ENCODE peak calls at places on chromosomes 13 and 19, in five cellular contexts. G is astrocyte, M is transverse colon, R is thoracic aorta, F is tibial artery. A is an unnamed sample. For H3K4me1, the result is how much of the 10 kb centered on the place peaks cover.

GRCh38 chr13:114068723-114069322 is 63.6 kb downstream of the RASA3 start:
- DNase-seq in M (peak), R (no peak), F (peak), G (peak), A (no peak)

GRCh38 chr19:6260912-6261636 is 18.7 kb downstream of the MLLT1 start:
- DNase-seq in R (no peak), M (no peak), F (no peak), G (no peak), A (no peak)

GRCh38 chr19:15161028-15161984 is 39.5 kb downstream of the NOTCH3 start:
- DNase-seq in G (no peak), R (no peak), F (peak), M (no peak), A (no peak)

GRCh38 chr19:45716314-45717130 is 14.2 kb downstream of the FBXO46 start:
- DNase-seq in F (no peak), R (no peak), M (peak), G (no peak), A (no peak)

GRCh38 chr13:107250626-107251025 is 682.7 kb upstream of the ARGLU1 start:
- DNase-seq in M (no peak), F (no peak), R (no peak), G (no peak), A (no peak)

GRCh38 chr19:38524994-38525634 is 91.6 kb downstream of the RYR1 start:
- DNase-seq in R (no peak), G (no peak), M (no peak), F (no peak), A (no peak)

GRCh38 chr19:54415208-54415900 is at the start of gene TTYH1:
- DNase-seq in M (no peak), F (no peak), R (no peak), G (no peak), A (no peak)

GRCh38 chr19:50489461-50490011 is 12.9 kb upstream of the GARIN5A start:
- DNase-seq in F (no peak), R (no peak), G (no peak), M (no peak), A (no peak)

GRCh38 chr19:46428278-46429141 is at the start of gene PNMA8C:
- DNase-seq in G (peak), F (peak), R (peak), M (peak), A (peak)

GRCh38 chr19:38362076-38362945 is 12.1 kb upstream of the PSMD8 start:
- DNase-seq in G (peak), M (peak), R (no peak), F (peak), A (peak)

GRCh38 chr13:33349996-33350826 is 64.7 kb upstream of the STARD13 start:
- DNase-seq in R (no peak), G (peak), M (peak), F (peak), A (peak)

GRCh38 chr19:45451181-45451849 is 16.5 kb upstream of the FOSB start:
- DNase-seq in R (no peak), G (peak), M (peak), F (peak), A (no peak)

GRCh38 chr19:56720281-56720680 is 48.7 kb upstream of the ZNF835 start:
- DNase-seq in G (no peak), M (no peak), R (no peak), F (no peak), A (no peak)

GRCh38 chr13:95319551-95320274 is 18.5 kb upstream of the ABCC4 start:
- DNase-seq in F (no peak), R (no peak), G (no peak), M (no peak), A (no peak)

GRCh38 chr13:97403893-97404683 is 29.9 kb upstream of the RAP2A start:
- DNase-seq in M (no peak), F (no peak), R (no peak), G (no peak), A (no peak)

GRCh38 chr19:17873661-17874422 is 2.1 kb downstream of the SLC5A5 start:
- DNase-seq in M (peak), R (no peak), G (no peak), F (no peak), A (no peak)

GRCh38 chr13:35475131-35475959 is 1.1 kb downstream of the MAB21L1 start:
- DNase-seq in M (peak), G (peak), R (no peak), F (peak), A (peak)

GRCh38 chr13:112785419-112785856 is 95.6 kb downstream of the ATP11A start:
- DNase-seq in M (no peak), F (no peak), R (no peak), G (no peak), A (no peak)

GRCh38 chr13:30725331-30726085 is 9.8 kb upstream of the ALOX5AP start:
- DNase-seq in M (no peak), G (peak), R (no peak), F (peak), A (no peak)

GRCh38 chr19:5128251-5128931 is 159.5 kb downstream of the KDM4B start:
- DNase-seq in G (peak), M (no peak), R (no peak), F (peak), A (peak)

GRCh38 chr19:45848922-45849321 is 14.0 kb downstream of the SYMPK start:
- DNase-seq in G (no peak), M (no peak), F (no peak), R (no peak), A (no peak)

GRCh38 chr13:106520205-106521004 is 15.1 kb downstream of the EFNB2 start:
- DNase-seq in F (no peak), R (no peak), M (no peak), G (no peak), A (no peak)

GRCh38 chr13:34675626-34676025 is 266.4 kb upstream of the NBEA start:
- DNase-seq in F (no peak), R (no peak), M (no peak), G (peak), A (no peak)

GRCh38 chr19:56309511-56310185 is 5.0 kb downstream of the ZSCAN5A start:
- DNase-seq in F (no peak), R (no peak), G (no peak), M (peak), A (peak)

GRCh38 chr13:110421696-110422395 is 114.8 kb downstream of the COL4A2 start:
- DNase-seq in F (no peak), M (no peak), R (no peak), G (peak), A (no peak)

GRCh38 chr13:109157275-109157674 is 527.9 kb downstream of the MYO16 start:
- DNase-seq in F (no peak), R (no peak), G (no peak), M (no peak), A (no peak)

DNA sequence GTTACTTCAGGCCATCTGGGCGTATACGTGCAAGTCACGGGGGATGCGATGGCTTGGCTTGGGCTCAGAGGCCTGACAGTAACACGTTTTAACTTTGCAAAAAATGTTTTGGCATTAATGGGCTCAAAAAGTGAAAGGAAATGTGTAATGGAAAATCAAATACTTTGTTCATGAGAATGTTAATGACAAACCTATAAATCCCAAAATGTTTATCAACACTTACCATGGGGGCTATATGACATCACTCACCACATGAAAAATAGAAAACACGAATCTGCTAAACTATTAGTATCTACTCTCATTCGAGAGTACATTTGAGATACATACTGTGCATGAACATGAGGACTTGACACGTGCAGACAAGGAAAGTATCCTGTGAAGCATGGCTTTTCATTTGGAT is 91.7 kb downstream of the FAM216B start:
- DNase-seq in G (no peak), F (no peak), M (no peak), R (no peak), A (no peak)
- H3K4me3 ChIP-seq in G (no peak), F (no peak), M (no peak), R (no peak), A (no peak)

GRCh38 chr19:1412323-1412923 is 5.0 kb downstream of the DAZAP1 start:
- DNase-seq in G (no peak), R (no peak), M (no peak), F (no peak), A (no peak)
- H3K4me1 ChIP-seq in G (half or more), R (under half), M (half or more), F (half or more), A (half or more)

GRCh38 chr19:20278342-20278741 is 111.3 kb downstream of the ZNF486 start:
- DNase-seq in R (no peak), G (peak), F (no peak), M (peak), A (no peak)
- TF ChIP-seq CTCF in R (no peak), G (peak), F (no peak), M (peak), A (no peak)

GRCh38 chr19:8501547-8501946 is 893 bp downstream of the PRAM1 start:
- DNase-seq in M (no peak), G (no peak), F (no peak), R (no peak), A (no peak)

GRCh38 chr19:8499048-8499833 is 3.2 kb downstream of the PRAM1 start:
- DNase-seq in G (no peak), M (no peak), F (no peak), R (no peak), A (no peak)

GRCh38 chr19:8501968-8502367 is 472 bp downstream of the PRAM1 start:
- DNase-seq in F (no peak), G (no peak), M (no peak), R (no peak), A (no peak)

GRCh38 chr19:8498295-8498694 is 4.1 kb downstream of the PRAM1 start:
- DNase-seq in R (no peak), M (no peak), F (no peak), G (no peak), A (no peak)

DNA sequence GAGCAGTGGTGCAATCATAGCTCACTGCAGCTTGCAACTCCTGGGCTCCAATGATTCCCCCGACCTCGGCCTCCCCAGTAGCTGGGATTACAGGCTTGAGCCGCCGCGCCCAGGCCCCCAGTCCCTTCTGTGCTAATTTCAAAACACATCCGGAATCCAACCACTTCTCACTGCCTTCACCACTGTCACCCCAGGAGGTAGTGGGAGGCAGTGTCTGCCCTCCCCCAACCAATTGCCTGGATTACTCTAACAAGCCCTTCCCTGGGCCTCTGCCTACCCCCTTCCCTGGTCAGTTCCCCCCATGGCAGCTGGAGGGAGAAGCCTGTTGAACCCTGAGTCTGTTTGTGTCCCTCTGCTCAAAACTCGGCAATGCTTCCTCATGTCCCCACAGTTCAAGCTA is 2.3 kb downstream of the PRAM1 start:
- DNase-seq in F (no peak), G (no peak), M (no peak), R (no peak), A (no peak)
- H3K4me3 ChIP-seq in F (no peak), G (no peak), M (no peak), R (no peak), A (no peak)